ENCODE peak calls at places on chromosomes 13 and 19, in nine cellular contexts. L, T, N, G, E, M, X, Y and V are unnamed samples.
A peak's percentile ranks its signal among the peaks of the same experiment; 100 is the strongest.

GRCh38 chr13:112614835-112615234 is 26.9 kb upstream of the TUBGCP3 start:
- DNase-seq in L (no peak), T (no peak), N (no peak), G (no peak), E (no peak), M (no peak), X (no peak), Y (no peak), V (no peak)

GRCh38 chr19:35281303-35281702 is 1.0 kb upstream of the HAMP start:
- DNase-seq in L (no peak), T (no peak), N (no peak), G (no peak), E (no peak), M (no peak), X (no peak), Y (no peak), V (no peak)

GRCh38 chr19:18543814-18544475 is 572 bp upstream of the FKBP8 start:
- DNase-seq in L (peak; percentile 25), T (no peak), N (no peak), G (peak; percentile 78), E (no peak), M (peak; percentile 67), X (peak; percentile 71), Y (peak; percentile 52), V (peak; percentile 74)

GRCh38 chr13:45332831-45333219 is 8.2 kb downstream of the TPT1 start:
- DNase-seq in L (no peak), T (no peak), N (no peak), G (no peak), E (no peak), M (no peak), X (no peak), Y (no peak), V (no peak)

GRCh38 chr13:75648446-75648845 is 12.3 kb downstream of the LMO7 start:
- DNase-seq in L (no peak), T (no peak), N (no peak), G (no peak), E (no peak), M (no peak), X (no peak), Y (no peak), V (no peak)

GRCh38 chr19:15149704-15150103 is 42.5 kb downstream of the SYDE1 start:
- DNase-seq in L (no peak), T (no peak), N (no peak), G (no peak), E (no peak), M (no peak), X (no peak), Y (no peak), V (no peak)

GRCh38 chr19:7227735-7228134 is 66.5 kb downstream of the INSR start:
- DNase-seq in L (no peak), T (no peak), N (no peak), G (no peak), E (no peak), M (no peak), X (no peak), Y (no peak), V (no peak)

GRCh38 chr13:107216046-107216715 is 648.2 kb upstream of the ARGLU1 start:
- DNase-seq in L (peak; percentile 4), T (no peak), N (no peak), G (no peak), E (no peak), M (no peak), X (no peak), Y (no peak), V (peak; percentile 6)

GRCh38 chr13:44017756-44018309 is 138.1 kb downstream of the LACC1 start:
- DNase-seq in L (no peak), T (no peak), N (peak; percentile 18), G (no peak), E (no peak), M (no peak), X (no peak), Y (no peak), V (no peak)

GRCh38 chr13:29934531-29935308 is 84.3 kb upstream of the UBL3 start:
- DNase-seq in L (no peak), T (no peak), N (no peak), G (no peak), E (no peak), M (no peak), X (no peak), Y (no peak), V (no peak)

GRCh38 chr19:56301152-56301551 is 13.5 kb downstream of the ZSCAN5A start:
- DNase-seq in L (no peak), T (no peak), N (no peak), G (no peak), E (no peak), M (no peak), X (no peak), Y (no peak), V (no peak)

GRCh38 chr13:23583491-23583890 is 13.3 kb downstream of the TNFRSF19 start:
- DNase-seq in L (no peak), T (no peak), N (no peak), G (no peak), E (no peak), M (no peak), X (no peak), Y (no peak), V (no peak)

GRCh38 chr19:16018801-16019551 is 57.3 kb upstream of the TPM4 start:
- DNase-seq in L (no peak), T (no peak), N (no peak), G (no peak), E (no peak), M (no peak), X (no peak), Y (no peak), V (no peak)

GRCh38 chr13:114119196-114119595 is 13.2 kb downstream of the RASA3 start:
- DNase-seq in L (no peak), T (peak; percentile 60), N (no peak), G (peak; percentile 96), E (no peak), M (no peak), X (no peak), Y (peak; percentile 85), V (peak; percentile 30)

GRCh38 chr13:98206946-98207345 is 29.9 kb upstream of the RNF113B start:
- DNase-seq in L (no peak), T (peak; percentile 24), N (no peak), G (peak; percentile 94), E (no peak), M (no peak), X (no peak), Y (peak; percentile 99), V (no peak)

GRCh38 chr13:100789968-100790367 is 115.4 kb upstream of the TMTC4 start:
- DNase-seq in L (no peak), T (no peak), N (no peak), G (no peak), E (no peak), M (no peak), X (no peak), Y (no peak), V (no peak)

GRCh38 chr19:48290341-48290922 is 20.6 kb downstream of the ZNF114 start:
- DNase-seq in L (no peak), T (no peak), N (no peak), G (peak; percentile 81), E (peak; percentile 42), M (peak; percentile 43), X (no peak), Y (peak; percentile 47), V (no peak)

GRCh38 chr13:26406791-26407190 is 150.7 kb upstream of the WASF3 start:
- DNase-seq in L (no peak), T (no peak), N (no peak), G (no peak), E (no peak), M (no peak), X (no peak), Y (no peak), V (no peak)

GRCh38 chr19:3481241-3482090 is 1.1 kb upstream of the SMIM24 start:
- DNase-seq in L (no peak), T (no peak), N (no peak), G (no peak), E (no peak), M (no peak), X (no peak), Y (no peak), V (no peak)

GRCh38 chr19:1742989-1743696 is 10.2 kb upstream of the ONECUT3 start:
- DNase-seq in L (no peak), T (no peak), N (no peak), G (no peak), E (no peak), M (no peak), X (no peak), Y (no peak), V (no peak)

GRCh38 chr19:8506402-8506957 is 4.0 kb upstream of the PRAM1 start:
- DNase-seq in L (no peak), T (no peak), N (no peak), G (no peak), E (no peak), M (no peak), X (no peak), Y (no peak), V (no peak)